ENCODE peak calls at places on chromosome 15, in five cellular contexts. R is NCI-H1930, L is cardiac muscle cell, M is NCI-H2081, E is ELR. Q is an unnamed sample.

GRCh38 chr15:67745059-67745993 is 80.0 kb upstream of the SKOR1 start:
- DNase-seq in M (no peak), L (peak), R (no peak), E (peak), Q (no peak)

GRCh38 chr15:64775551-64776401 is at the start of gene RBPMS2:
- DNase-seq in E (peak), L (peak), R (no peak), M (no peak), Q (no peak)

GRCh38 chr15:31554261-31554660 is 227.6 kb downstream of the KLF13 start:
- DNase-seq in M (no peak), R (no peak), L (peak), E (peak), Q (peak)

GRCh38 chr15:66390670-66391069 is 4.0 kb downstream of the MAP2K1 start:
- DNase-seq in M (no peak), L (peak), R (no peak), E (peak), Q (no peak)

GRCh38 chr15:44535092-44535491 is 1.9 kb upstream of the EIF3J start:
- DNase-seq in R (no peak), E (no peak), L (no peak), M (no peak), Q (no peak)

GRCh38 chr15:77416954-77417353 is 3.0 kb downstream of the PEAK1 start:
- DNase-seq in E (peak), L (no peak), R (no peak), M (no peak), Q (no peak)

GRCh38 chr15:76073554-76073953 is 13.8 kb downstream of the TMEM266 start:
- DNase-seq in E (peak), L (no peak), R (no peak), M (peak), Q (no peak)

GRCh38 chr15:52709172-52709979 is 30.2 kb upstream of the ATOSA start:
- DNase-seq in E (no peak), R (no peak), M (no peak), L (no peak), Q (no peak)

GRCh38 chr15:94168250-94168649 is 63.1 kb upstream of the MCTP2 start:
- DNase-seq in R (no peak), L (no peak), E (no peak), M (no peak), Q (no peak)

GRCh38 chr15:37375529-37375928 is 275.2 kb upstream of the MEIS2 start:
- DNase-seq in E (no peak), M (no peak), L (no peak), R (no peak), Q (no peak)

GRCh38 chr15:32029862-32030781 is at the start of gene CHRNA7:
- DNase-seq in E (peak), R (peak), M (peak), L (peak), Q (no peak)

GRCh38 chr15:91522609-91523332 is 330.7 kb upstream of the SLCO3A1 start:
- DNase-seq in E (peak), R (no peak), M (no peak), L (peak), Q (peak)

GRCh38 chr15:75153084-75153483 is 48.6 kb upstream of the C15orf39 start:
- DNase-seq in E (peak), R (no peak), L (peak), M (no peak), Q (no peak)

GRCh38 chr15:67180035-67180434 is 74.4 kb downstream of the AAGAB start:
- DNase-seq in E (no peak), M (no peak), L (no peak), R (no peak), Q (no peak)

GRCh38 chr15:71364117-71364584 is 248.9 kb downstream of the THSD4 start:
- DNase-seq in R (no peak), E (no peak), M (no peak), L (no peak), Q (no peak)

GRCh38 chr15:66617137-66618090 is 51.6 kb upstream of the LCTL start:
- DNase-seq in M (no peak), R (no peak), E (peak), L (peak), Q (peak)

GRCh38 chr15:56464893-56465520 is at the start of gene MNS1:
- DNase-seq in E (peak), M (peak), R (peak), L (peak), Q (peak)